ENCODE peak calls at places on chromosomes 2 and 18, in six cellular contexts. V, Y, M, H, B and W are unnamed samples.

GRCh38 chr2:177728920-177729319 is 336.3 kb downstream of the AGPS start:
- DNase-seq in M (no peak), V (no peak), H (no peak), Y (no peak), B (no peak), W (no peak)

GRCh38 chr18:23135679-23136325 is 517 bp downstream of the CABLES1 start:
- DNase-seq in B (no peak), M (peak; percentile 92), Y (no peak), H (peak; percentile 86), V (no peak), W (no peak)

GRCh38 chr18:50281972-50282520 is 723 bp upstream of the MBD1 start:
- DNase-seq in H (no peak), Y (no peak), B (no peak), M (no peak), V (no peak), W (no peak)

GRCh38 chr2:216222650-216223352 is 113.7 kb downstream of the XRCC5 start:
- DNase-seq in B (no peak), H (no peak), M (no peak), Y (no peak), V (peak; percentile 33), W (peak; percentile 32)

GRCh38 chr2:234292205-234292954 is 204.5 kb downstream of the ARL4C start:
- DNase-seq in B (peak; percentile 63), M (no peak), H (no peak), Y (no peak), V (no peak), W (peak; percentile 5)

GRCh38 chr2:41966431-41966893 is 81.4 kb upstream of the PKDCC start:
- DNase-seq in Y (peak; percentile 27), H (no peak), B (no peak), M (peak; percentile 76), V (peak; percentile 10), W (peak; percentile 93)

GRCh38 chr2:1773883-1774282 is 29.6 kb upstream of the PXDN start:
- DNase-seq in H (no peak), B (no peak), M (no peak), V (no peak), Y (no peak), W (no peak)

GRCh38 chr2:23092831-23093230 is 292.1 kb upstream of the KLHL29 start:
- DNase-seq in Y (no peak), B (no peak), H (no peak), V (no peak), M (no peak), W (no peak)

GRCh38 chr2:239830066-239830717 is 194.9 kb downstream of the NDUFA10 start:
- DNase-seq in M (no peak), H (peak; percentile 69), V (no peak), B (no peak), Y (no peak), W (peak; percentile 5)

GRCh38 chr2:100857341-100857740 is 37.4 kb downstream of the NPAS2 start:
- DNase-seq in H (no peak), V (no peak), M (no peak), B (no peak), Y (no peak), W (no peak)

GRCh38 chr2:26700078-26700477 is 7.6 kb downstream of the KCNK3 start:
- DNase-seq in B (no peak), H (no peak), M (no peak), Y (no peak), V (no peak), W (no peak)

GRCh38 chr2:109615637-109616144 is 1.5 kb downstream of the SOWAHC start:
- DNase-seq in B (no peak), V (no peak), H (no peak), M (peak; percentile 82), Y (no peak), W (no peak)

GRCh38 chr2:226643030-226643429 is 156.6 kb downstream of the IRS1 start:
- DNase-seq in B (no peak), H (no peak), V (no peak), M (no peak), Y (no peak), W (no peak)

GRCh38 chr2:226641008-226641407 is 158.6 kb downstream of the IRS1 start:
- DNase-seq in H (no peak), Y (no peak), M (no peak), V (no peak), B (no peak), W (no peak)

GRCh38 chr2:226647626-226648518 is 151.7 kb downstream of the IRS1 start:
- DNase-seq in V (no peak), Y (no peak), M (peak; percentile 64), H (no peak), B (no peak), W (no peak)

GRCh38 chr2:226643550-226644275 is 155.9 kb downstream of the IRS1 start:
- DNase-seq in V (no peak), H (no peak), M (no peak), Y (no peak), B (no peak), W (no peak)

DNA sequence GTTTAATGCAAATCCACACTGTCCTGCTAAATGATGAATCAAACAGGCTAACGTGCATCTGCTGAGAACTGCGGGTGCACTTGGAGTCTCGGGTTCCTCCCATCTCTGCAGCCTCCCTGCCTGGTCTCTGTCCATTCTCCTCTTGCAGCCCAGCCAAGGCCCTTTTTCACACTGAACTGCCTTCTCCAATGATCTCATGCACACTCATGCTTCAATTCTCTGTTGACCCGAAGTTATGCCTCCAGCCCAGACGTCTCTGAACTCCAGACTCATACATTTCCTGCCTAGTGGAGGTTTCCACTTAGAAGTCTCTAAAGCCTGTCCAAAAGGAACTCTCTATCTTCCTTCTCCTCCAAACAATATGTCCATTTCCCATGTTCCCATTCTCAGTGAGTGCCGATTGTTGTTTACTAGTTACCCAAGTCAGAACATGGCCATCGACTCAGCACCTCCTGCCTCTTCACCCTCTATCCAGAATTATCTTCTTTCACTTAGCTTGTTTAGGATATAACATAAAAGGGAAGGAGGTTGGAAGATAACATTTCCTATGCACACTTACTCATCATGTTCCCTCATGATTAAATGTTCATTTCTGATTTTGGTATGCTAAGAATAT is 155.2 kb downstream of the IRS1 start:
- DNase-seq in M (no peak), Y (no peak), B (no peak), V (no peak), H (no peak), W (no peak)
- H3K4me3 ChIP-seq in M (no peak overlapping the region), Y (no peak overlapping the region), B (no peak overlapping the region), V (no peak overlapping the region), H (no peak overlapping the region), W (no peak overlapping the region)

DNA sequence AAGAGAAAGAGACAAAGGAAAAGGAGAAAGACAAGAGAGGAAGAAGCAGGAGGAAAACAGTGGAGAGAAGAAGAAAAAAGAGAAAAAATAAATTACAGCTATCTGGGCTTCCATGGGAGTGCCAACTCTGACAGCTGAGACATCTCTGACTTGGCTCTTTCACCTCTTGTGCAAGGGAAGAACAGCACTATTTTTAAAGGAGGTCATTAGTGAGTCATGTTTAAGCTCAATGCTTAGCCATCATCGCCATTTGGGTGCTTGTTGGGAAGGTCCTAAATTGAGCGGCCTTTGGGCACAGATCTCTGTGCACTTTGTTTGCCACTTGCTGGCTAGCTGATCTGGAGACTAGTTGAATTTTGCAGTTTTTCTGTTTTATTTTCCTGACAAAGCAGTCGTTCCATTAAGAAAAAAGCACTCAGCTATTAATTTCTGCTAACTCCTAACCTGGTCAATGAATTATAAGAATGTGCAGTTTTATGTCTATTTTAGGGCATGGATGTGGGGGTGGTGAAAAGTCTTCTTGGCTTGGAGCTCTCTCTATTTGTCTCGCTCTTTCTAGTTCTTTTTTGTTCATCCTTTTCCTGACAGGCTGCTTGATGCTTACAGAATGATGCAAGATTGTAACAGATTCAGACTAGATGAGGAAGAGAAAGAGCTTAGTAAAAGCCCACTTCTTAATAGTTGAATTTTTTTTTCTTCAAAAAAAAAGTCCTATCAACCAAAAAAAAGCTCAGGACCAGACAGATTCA is 231.5 kb downstream of the SLC8A1 start:
- DNase-seq in V (no peak), B (peak; percentile 14), M (no peak), Y (no peak), H (no peak), W (no peak)
- TF ChIP-seq POLR2AphosphoS5 in V (no peak), B (no peak), M (no peak), Y (no peak), H (no peak), W (no peak)

GRCh38 chr2:223882715-223883114 is 45.3 kb upstream of the AP1S3 start:
- DNase-seq in V (no peak), H (no peak), Y (no peak), B (no peak), M (no peak), W (no peak)
- H3K27ac ChIP-seq in V (no peak overlapping the region), H (no peak overlapping the region), Y (no peak overlapping the region), B (no peak overlapping the region), M (no peak overlapping the region), W (no peak overlapping the region)

DNA sequence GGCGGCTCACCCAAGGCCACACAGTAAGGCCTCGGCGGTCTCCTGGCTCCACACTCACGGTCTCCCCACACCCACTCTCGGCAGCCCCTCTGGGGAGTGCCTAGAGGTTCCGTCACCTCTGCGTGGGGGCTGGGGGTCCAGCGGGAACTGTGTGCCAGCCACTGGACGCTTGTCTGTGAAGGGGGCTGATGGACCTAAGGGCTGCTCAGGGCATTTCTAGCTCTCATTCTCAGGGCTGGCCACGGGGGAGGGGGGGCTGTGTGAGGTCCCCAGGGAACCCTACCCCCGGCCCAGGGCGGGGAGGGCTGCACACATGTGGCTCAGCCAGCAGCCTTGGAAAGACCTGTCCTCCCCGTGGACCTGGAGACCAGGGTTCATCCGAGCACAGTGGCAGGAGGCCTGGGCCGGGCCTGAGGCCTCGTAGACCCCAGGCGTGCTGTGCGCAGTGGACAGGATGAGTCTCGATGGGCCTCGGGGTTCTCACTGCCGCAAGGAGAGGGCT is 27.1 kb upstream of the ODC1 start:
- DNase-seq in H (peak; percentile 54), V (no peak), Y (no peak), B (no peak), M (peak; percentile 62), W (no peak)
- H3K4me3 ChIP-seq in H (no peak overlapping the region), V (no peak overlapping the region), Y (no peak overlapping the region), B (no peak overlapping the region), M (no peak overlapping the region), W (no peak overlapping the region)

DNA sequence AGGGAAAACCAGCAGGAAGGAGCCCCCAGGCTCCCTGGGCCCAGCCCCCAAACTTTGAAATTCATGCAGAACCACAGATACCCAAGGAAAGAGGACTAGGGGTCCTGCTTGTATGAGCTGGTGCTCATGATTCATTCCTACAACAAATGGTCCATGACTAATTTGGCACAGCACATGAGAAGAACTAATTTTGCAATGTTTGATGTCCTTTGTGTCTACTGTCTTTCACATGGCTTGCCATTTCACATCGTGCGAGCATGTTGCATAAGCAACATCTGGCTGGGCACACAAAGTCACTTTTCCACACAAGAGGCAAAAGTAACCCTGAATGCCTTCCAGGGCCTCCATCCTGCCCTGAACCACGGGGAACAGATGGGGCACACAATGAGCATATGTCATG is 149.6 kb upstream of the APCDD1 start:
- DNase-seq in V (no peak), M (no peak), Y (no peak), H (no peak), B (peak; percentile 44), W (no peak)
- TF ChIP-seq POLR2AphosphoS5 in V (no peak), M (peak; percentile 66), Y (no peak), H (no peak), B (no peak), W (no peak)

DNA sequence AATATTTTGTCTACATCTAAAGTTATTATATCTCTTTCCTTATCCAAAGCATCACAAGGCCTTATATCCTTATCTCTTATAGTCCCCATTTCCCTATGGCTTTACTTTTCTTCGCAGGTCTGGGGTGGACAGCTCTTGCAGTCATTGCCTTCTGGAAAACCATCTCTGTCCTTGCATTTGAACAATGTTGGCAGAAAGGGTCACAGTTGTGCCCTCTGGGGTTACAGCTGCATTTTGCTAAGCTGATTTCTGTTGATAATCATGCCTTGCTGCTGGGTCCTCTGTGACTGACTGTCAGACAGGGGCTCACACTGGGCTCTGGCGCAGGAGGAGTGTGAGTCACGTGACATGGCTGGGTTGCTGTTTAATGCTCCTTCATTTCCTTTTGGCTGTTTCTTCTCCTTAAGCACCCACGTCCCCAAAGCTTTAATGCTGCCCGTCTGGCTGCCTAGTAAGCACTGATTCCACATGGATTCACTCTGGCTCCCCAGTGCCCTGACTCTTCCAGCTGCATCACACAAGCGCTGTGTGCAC is 196.6 kb upstream of the LHCGR start:
- DNase-seq in V (no peak), B (no peak), Y (no peak), M (no peak), H (no peak), W (no peak)
- H3K27ac ChIP-seq in V (no peak overlapping the region), B (no peak overlapping the region), Y (no peak overlapping the region), M (no peak overlapping the region), H (no peak overlapping the region), W (no peak overlapping the region)